ENCODE peak calls at places on chromosomes 16 and 17, in six cellular contexts. R, B, P, D, M and H are unnamed samples.

GRCh38 chr17:7739746-7740145 is 22.2 kb downstream of the DNAH2 start:
- DNase-seq in R (no peak), B (no peak), P (no peak), D (no peak), M (no peak), H (no peak)

GRCh38 chr17:78763561-78763960 is 18.5 kb downstream of the CYTH1 start:
- DNase-seq in R (no peak), B (no peak), P (no peak), D (no peak), M (no peak), H (no peak)

GRCh38 chr17:72977768-72978417 is 114.6 kb downstream of the SLC39A11 start:
- DNase-seq in R (peak; percentile 83), B (peak; percentile 44), P (no peak), D (no peak), M (no peak), H (no peak)

GRCh38 chr16:14682121-14682520 is 12.0 kb downstream of the PLA2G10 start:
- DNase-seq in R (no peak), B (no peak), P (no peak), D (no peak), M (no peak), H (no peak)

GRCh38 chr17:48181653-48182052 is 74.1 kb downstream of the SNX11 start:
- DNase-seq in R (peak; percentile 44), B (no peak), P (no peak), D (peak; percentile 78), M (no peak), H (no peak)

GRCh38 chr16:15650698-15651161 is 685 bp downstream of the NDE1 start:
- DNase-seq in R (no peak), B (peak; percentile 35), P (no peak), D (peak; percentile 75), M (no peak), H (no peak)

GRCh38 chr16:89871895-89872294 is 1.5 kb upstream of the TCF25 start:
- DNase-seq in R (no peak), B (no peak), P (no peak), D (no peak), M (no peak), H (no peak)

GRCh38 chr16:10692470-10692869 is 2.3 kb downstream of the TEKT5 start:
- DNase-seq in R (no peak), B (no peak), P (no peak), D (no peak), M (no peak), H (no peak)

GRCh38 chr16:14113344-14113743 is 42.2 kb downstream of the MRTFB start:
- DNase-seq in R (no peak), B (no peak), P (no peak), D (no peak), M (no peak), H (no peak)

GRCh38 chr17:13635951-13636350 is 34.2 kb upstream of the HS3ST3A1 start:
- DNase-seq in R (no peak), B (no peak), P (no peak), D (no peak), M (no peak), H (no peak)

GRCh38 chr16:76441886-76442285 is 164.7 kb downstream of the CNTNAP4 start:
- DNase-seq in R (no peak), B (no peak), P (no peak), D (no peak), M (no peak), H (no peak)

GRCh38 chr16:30066882-30067583 is 1.5 kb downstream of the ALDOA start:
- DNase-seq in R (no peak), B (no peak), P (no peak), D (no peak), M (no peak), H (no peak)

GRCh38 chr16:30660424-30661251 is 2.4 kb downstream of the FBRS start:
- DNase-seq in R (no peak), B (peak; percentile 9), P (no peak), D (no peak), M (no peak), H (no peak)

GRCh38 chr17:78993241-78993956 is 13.7 kb upstream of the LGALS3BP start:
- DNase-seq in R (no peak), B (peak; percentile 68), P (no peak), D (peak; percentile 90), M (no peak), H (no peak)

GRCh38 chr17:78974635-78975591 is 4.8 kb downstream of the LGALS3BP start:
- DNase-seq in R (peak; percentile 67), B (no peak), P (no peak), D (peak; percentile 69), M (no peak), H (peak; percentile 28)

DNA sequence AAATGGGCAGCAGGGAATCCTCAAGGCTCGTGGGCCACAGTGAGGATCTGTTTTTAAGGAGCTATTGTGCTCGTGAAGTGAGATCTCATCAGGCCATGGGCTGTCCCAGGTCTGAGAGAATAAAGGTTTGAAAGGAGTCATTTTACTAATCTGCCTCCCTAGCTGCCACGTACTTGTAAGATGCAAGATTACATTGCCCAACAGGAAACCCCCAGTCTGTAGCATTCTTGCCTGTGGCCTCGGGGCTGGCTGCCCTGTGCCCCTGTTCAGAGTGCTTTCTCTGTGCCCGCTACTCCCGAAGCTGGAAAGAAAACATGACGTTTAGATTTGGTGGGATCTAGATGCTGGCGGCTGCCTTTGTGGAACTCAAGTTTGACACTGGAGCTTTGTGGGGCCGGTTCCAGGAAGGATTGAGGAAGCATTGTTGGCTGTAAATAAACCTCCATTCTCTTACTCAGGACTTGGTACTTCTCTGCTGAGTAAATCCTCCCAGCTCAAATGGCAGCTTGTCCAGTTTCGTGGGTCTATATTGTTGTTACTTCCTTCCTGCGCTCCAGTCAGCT is 21.2 kb downstream of the SAP30BP start:
- DNase-seq in R (no peak), B (no peak), P (no peak), D (no peak), M (no peak), H (no peak)
- TF ChIP-seq POLR2AphosphoS5 in R (no peak), B (no peak), P (no peak), D (no peak), M (no peak), H (no peak)

DNA sequence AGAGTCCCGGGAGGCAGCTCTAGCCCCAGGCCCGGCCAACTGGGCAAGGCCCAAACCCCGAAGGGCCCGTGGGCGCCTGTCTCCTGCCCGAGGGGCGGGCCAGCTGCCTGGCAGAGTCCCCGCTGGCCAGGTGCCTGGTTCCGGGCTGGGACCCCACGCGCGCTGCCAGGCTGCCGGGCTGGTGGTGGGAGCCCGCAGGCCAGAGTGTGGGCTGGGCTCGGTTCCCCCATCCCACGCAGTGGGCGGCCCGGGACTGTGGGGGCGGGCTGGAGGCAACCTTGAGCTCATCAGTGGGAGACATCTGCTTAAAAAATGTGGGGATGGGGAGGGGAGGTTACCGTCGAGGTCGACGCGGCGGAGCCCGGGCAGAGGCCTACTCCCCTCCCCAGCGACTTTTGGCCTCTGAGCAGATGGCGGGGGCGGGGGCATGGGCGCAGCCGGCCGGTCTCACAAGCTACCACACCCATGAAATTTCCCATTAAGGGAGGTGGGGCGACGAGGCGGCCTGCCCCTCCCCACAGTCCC is 176.4 kb upstream of the GSE1 start:
- DNase-seq in R (no peak), B (peak; percentile 99), P (no peak), D (peak; percentile 88), M (peak; percentile 74), H (no peak)
- TF ChIP-seq EZH2 in R (no peak), B (no peak), P (no peak), D (no peak), M (no peak), H (no peak)

GRCh38 chr17:40884708-40885512 is at the start of gene KRT20:
- DNase-seq in R (no peak), B (no peak), P (no peak), D (peak; percentile 63), M (no peak), H (no peak)

GRCh38 chr17:40883960-40884359 is 1.1 kb downstream of the KRT20 start:
- DNase-seq in R (no peak), B (no peak), P (no peak), D (no peak), M (no peak), H (no peak)

GRCh38 chr17:40879026-40879425 is 6.0 kb downstream of the KRT20 start:
- DNase-seq in R (no peak), B (no peak), P (no peak), D (no peak), M (no peak), H (no peak)

GRCh38 chr17:40886090-40886489 is 1.0 kb upstream of the KRT20 start:
- DNase-seq in R (no peak), B (no peak), P (no peak), D (no peak), M (no peak), H (no peak)

DNA sequence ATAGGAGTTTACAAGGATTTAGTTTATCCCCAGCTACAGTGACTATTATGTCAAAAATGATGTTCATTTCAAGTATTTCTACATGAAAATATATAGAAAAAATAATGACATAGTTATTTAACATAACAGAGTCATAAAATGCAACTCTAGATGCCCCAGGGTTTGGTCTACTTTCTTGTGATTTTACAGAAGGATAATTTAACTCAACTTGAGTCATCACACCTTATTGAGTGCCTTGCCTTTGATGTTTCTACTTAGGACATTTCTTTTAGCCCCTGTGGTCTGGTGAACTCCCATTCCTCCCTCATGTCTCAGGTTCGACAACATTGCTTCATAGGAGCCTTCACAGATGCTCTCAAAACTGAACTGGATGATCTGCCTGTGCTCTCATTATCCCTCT is 2.0 kb downstream of the KRT20 start:
- DNase-seq in R (no peak), B (no peak), P (no peak), D (no peak), M (no peak), H (no peak)
- TF ChIP-seq POLR2AphosphoS5 in R (no peak), B (no peak), P (no peak), D (no peak), M (no peak), H (no peak)

GRCh38 chr17:76241205-76241539 is 879 bp upstream of the RNF157 start:
- DNase-seq in R (no peak), B (no peak), P (no peak), D (no peak), M (no peak), H (no peak)
- TF ChIP-seq EZH2 in R (no peak), B (no peak), P (no peak), D (no peak), M (no peak), H (no peak)